ENCODE peak calls at places on chromosomes 11 and 22, in four cellular contexts. One of them, this sample, is unnamed.
A peak's percentile ranks its signal among the peaks of the same experiment; 100 is the strongest.

GRCh38 chr11:41498726-41499125 is 39.3 kb upstream of the LRRC4C start:
- DNase-seq in Peyer's patch: no peak
- DNase-seq in CD4-positive, CD25-positive, alpha-beta regulatory T cell: no peak
- DNase-seq in spleen: no peak
- DNase-seq in this sample: no peak

GRCh38 chr22:26894766-26895485 is 237.5 kb downstream of the MIAT start:
- DNase-seq in Peyer's patch: no peak
- DNase-seq in spleen: no peak
- DNase-seq in CD4-positive, CD25-positive, alpha-beta regulatory T cell: no peak
- DNase-seq in this sample: no peak

GRCh38 chr11:110153474-110153873 is 60.3 kb downstream of the ZC3H12C start:
- DNase-seq in Peyer's patch: no peak
- DNase-seq in CD4-positive, CD25-positive, alpha-beta regulatory T cell: no peak
- DNase-seq in spleen: no peak
- DNase-seq in this sample: no peak

GRCh38 chr11:75283391-75283931 is 42.9 kb downstream of the TPBGL start:
- DNase-seq in Peyer's patch: no peak
- DNase-seq in spleen: no peak
- DNase-seq in CD4-positive, CD25-positive, alpha-beta regulatory T cell: no peak
- DNase-seq in this sample: no peak

GRCh38 chr11:35998651-35999050 is 54.8 kb downstream of the LDLRAD3 start:
- DNase-seq in CD4-positive, CD25-positive, alpha-beta regulatory T cell: no peak
- DNase-seq in spleen: no peak
- DNase-seq in Peyer's patch: no peak
- DNase-seq in this sample: no peak

GRCh38 chr22:46815896-46816721 is 53.7 kb downstream of the TBC1D22A start:
- DNase-seq in CD4-positive, CD25-positive, alpha-beta regulatory T cell: no peak
- DNase-seq in spleen: peak; percentile 45
- DNase-seq in Peyer's patch: peak; percentile 51
- DNase-seq in this sample: no peak

GRCh38 chr11:132866783-132867545 is 665.3 kb downstream of the OPCML start:
- DNase-seq in Peyer's patch: no peak
- DNase-seq in spleen: no peak
- DNase-seq in CD4-positive, CD25-positive, alpha-beta regulatory T cell: no peak
- DNase-seq in this sample: no peak

GRCh38 chr11:11975201-11976092 is 33.0 kb downstream of the DKK3 start:
- DNase-seq in Peyer's patch: peak; percentile 38
- DNase-seq in spleen: no peak
- DNase-seq in CD4-positive, CD25-positive, alpha-beta regulatory T cell: no peak
- DNase-seq in this sample: peak; percentile 16

GRCh38 chr11:37699644-37700043 is 1101.6 kb upstream of the RAG2 start:
- DNase-seq in CD4-positive, CD25-positive, alpha-beta regulatory T cell: no peak
- DNase-seq in Peyer's patch: no peak
- DNase-seq in spleen: no peak
- DNase-seq in this sample: no peak

GRCh38 chr11:28547395-28547794 is 439.2 kb downstream of the METTL15 start:
- DNase-seq in Peyer's patch: no peak
- DNase-seq in CD4-positive, CD25-positive, alpha-beta regulatory T cell: no peak
- DNase-seq in spleen: no peak
- DNase-seq in this sample: no peak

GRCh38 chr11:70067591-70068341 is 10.4 kb upstream of the ANO1 start:
- DNase-seq in Peyer's patch: peak; percentile 39
- DNase-seq in CD4-positive, CD25-positive, alpha-beta regulatory T cell: no peak
- DNase-seq in spleen: peak; percentile 75
- DNase-seq in this sample: no peak

GRCh38 chr11:689630-690029 is 5.4 kb downstream of the DEAF1 start:
- DNase-seq in CD4-positive, CD25-positive, alpha-beta regulatory T cell: no peak
- DNase-seq in spleen: no peak
- DNase-seq in Peyer's patch: no peak
- DNase-seq in this sample: no peak

GRCh38 chr11:5600374-5600851 is 4.0 kb downstream of the TRIM6 start:
- DNase-seq in spleen: peak; percentile 85
- DNase-seq in CD4-positive, CD25-positive, alpha-beta regulatory T cell: peak; percentile 57
- DNase-seq in Peyer's patch: peak; percentile 56
- DNase-seq in this sample: peak; percentile 55

GRCh38 chr11:61532136-61533038 is 23.8 kb downstream of the LRRC10B start:
- DNase-seq in Peyer's patch: no peak
- DNase-seq in spleen: no peak
- DNase-seq in CD4-positive, CD25-positive, alpha-beta regulatory T cell: peak; percentile 28
- DNase-seq in this sample: peak; percentile 12

GRCh38 chr22:19086944-19087343 is 35.3 kb downstream of the DGCR2 start:
- DNase-seq in Peyer's patch: no peak
- DNase-seq in CD4-positive, CD25-positive, alpha-beta regulatory T cell: no peak
- DNase-seq in spleen: no peak
- DNase-seq in this sample: no peak

GRCh38 chr11:216081-216974 is 8.8 kb downstream of the RIC8A start:
- DNase-seq in Peyer's patch: no peak
- DNase-seq in spleen: no peak
- DNase-seq in CD4-positive, CD25-positive, alpha-beta regulatory T cell: no peak
- DNase-seq in this sample: no peak

GRCh38 chr11:66338276-66339162 is 2.3 kb upstream of the RIN1 start:
- DNase-seq in Peyer's patch: no peak
- DNase-seq in spleen: peak; percentile 62
- DNase-seq in CD4-positive, CD25-positive, alpha-beta regulatory T cell: no peak
- DNase-seq in this sample: no peak

GRCh38 chr11:126263489-126263888 is 5.2 kb downstream of the SRPRA start:
- DNase-seq in Peyer's patch: no peak
- DNase-seq in CD4-positive, CD25-positive, alpha-beta regulatory T cell: no peak
- DNase-seq in spleen: no peak
- DNase-seq in this sample: no peak

GRCh38 chr11:6604081-6604626 is 580 bp downstream of the ILK start:
- DNase-seq in Peyer's patch: peak; percentile 62
- DNase-seq in spleen: peak; percentile 89
- DNase-seq in CD4-positive, CD25-positive, alpha-beta regulatory T cell: peak; percentile 68
- DNase-seq in this sample: peak; percentile 65

GRCh38 chr11:7227724-7228123 is 24.0 kb upstream of the SYT9 start:
- DNase-seq in Peyer's patch: no peak
- DNase-seq in spleen: no peak
- DNase-seq in CD4-positive, CD25-positive, alpha-beta regulatory T cell: no peak
- DNase-seq in this sample: no peak

DNA sequence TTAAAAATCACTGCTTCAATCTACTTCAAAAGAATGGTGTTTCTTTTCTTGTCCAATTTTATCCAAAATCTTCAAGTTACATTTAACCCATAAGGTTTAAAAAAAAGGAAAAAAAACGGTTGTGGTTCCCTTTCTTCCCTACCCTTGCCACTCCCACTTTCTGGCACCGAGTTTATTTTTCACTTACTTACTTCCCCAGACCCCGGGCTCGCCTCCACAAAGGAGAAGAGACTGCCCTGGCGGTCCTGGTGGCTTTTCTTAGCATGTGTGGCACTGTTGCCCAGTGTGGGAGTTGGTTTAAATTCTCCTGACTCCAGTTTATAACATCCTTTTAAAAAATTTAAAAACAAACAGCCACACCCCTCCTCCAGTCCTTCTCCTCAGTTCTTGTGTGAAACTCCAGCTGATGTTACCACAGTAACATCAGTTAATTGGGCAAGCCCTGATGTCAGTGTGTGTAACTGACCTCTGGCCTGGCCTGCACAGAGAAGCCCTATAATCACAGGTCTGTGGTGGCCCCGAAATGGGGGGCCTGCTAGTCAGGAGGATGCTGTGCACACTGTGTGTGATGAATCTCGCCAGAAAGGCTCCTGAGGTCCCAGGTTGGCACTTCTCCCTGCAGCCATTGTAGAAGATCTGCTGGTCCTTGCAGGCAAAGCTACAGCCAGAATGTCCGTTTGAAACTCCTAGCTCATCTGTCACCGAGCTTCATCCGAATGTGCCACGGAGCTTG is 7.8 kb downstream of the YDJC start:
- DNase-seq in CD4-positive, CD25-positive, alpha-beta regulatory T cell: no peak
- DNase-seq in spleen: no peak
- DNase-seq in Peyer's patch: no peak
- DNase-seq in this sample: no peak
- H3K4me1 ChIP-seq in CD4-positive, CD25-positive, alpha-beta regulatory T cell: peaks cover 5% of the 10 kb centered on the region
- H3K4me1 ChIP-seq in spleen: peaks cover 70% of the 10 kb centered on the region
- H3K4me1 ChIP-seq in Peyer's patch: no peaks in the 10 kb centered on the region
- H3K4me1 ChIP-seq in this sample: peaks cover 9% of the 10 kb centered on the region

DNA sequence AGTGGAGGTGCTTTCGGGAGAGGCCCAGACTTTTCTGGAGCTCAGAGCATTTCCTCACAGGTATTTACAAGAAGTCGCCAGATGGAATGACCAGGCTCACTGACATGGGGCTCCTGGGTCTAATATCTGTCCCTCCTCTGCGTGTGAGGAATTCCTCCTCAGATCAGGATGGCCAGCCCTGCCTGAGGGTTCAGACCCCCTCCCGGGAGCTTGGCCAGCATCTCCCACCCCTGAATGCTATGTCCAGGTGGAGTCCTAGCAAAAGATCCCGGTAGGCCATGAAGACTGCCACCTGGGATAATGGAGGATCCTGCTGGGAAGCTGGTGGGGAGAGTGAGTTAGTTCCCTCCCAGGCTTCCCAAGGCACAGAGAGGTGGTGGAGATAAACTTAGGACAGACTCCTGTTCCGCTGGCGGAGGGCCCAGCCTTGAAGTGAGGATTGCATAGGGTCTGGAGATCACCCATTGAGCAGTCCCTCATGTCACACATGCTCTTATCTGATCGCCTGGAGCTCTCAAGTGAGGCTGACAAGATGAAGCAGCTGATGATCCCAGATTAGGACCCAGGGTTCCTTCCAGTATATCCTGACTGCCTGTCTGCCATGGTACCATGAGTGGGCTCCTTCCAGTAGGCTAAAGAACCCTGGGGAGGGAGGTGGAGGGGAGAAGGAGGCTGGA is 5.7 kb downstream of the OAF start:
- DNase-seq in Peyer's patch: no peak
- DNase-seq in spleen: no peak
- DNase-seq in CD4-positive, CD25-positive, alpha-beta regulatory T cell: no peak
- DNase-seq in this sample: no peak
- H3K27me3 ChIP-seq in Peyer's patch: no peaks in the 10 kb centered on the region
- H3K27me3 ChIP-seq in spleen: no peaks in the 10 kb centered on the region
- H3K27me3 ChIP-seq in CD4-positive, CD25-positive, alpha-beta regulatory T cell: peaks cover 2% of the 10 kb centered on the region
- H3K27me3 ChIP-seq in this sample: no peaks in the 10 kb centered on the region

GRCh38 chr22:29553391-29554224 is at the start of gene THOC5:
- DNase-seq in CD4-positive, CD25-positive, alpha-beta regulatory T cell: peak; percentile 88
- DNase-seq in Peyer's patch: peak; percentile 93
- DNase-seq in spleen: peak; percentile 98
- DNase-seq in this sample: peak; percentile 74

GRCh38 chr22:29563652-29564460 is 10.3 kb upstream of the THOC5 start:
- DNase-seq in Peyer's patch: no peak
- DNase-seq in spleen: no peak
- DNase-seq in CD4-positive, CD25-positive, alpha-beta regulatory T cell: no peak
- DNase-seq in this sample: no peak

GRCh38 chr22:29555065-29555644 is 1.6 kb upstream of the THOC5 start:
- DNase-seq in Peyer's patch: no peak
- DNase-seq in CD4-positive, CD25-positive, alpha-beta regulatory T cell: no peak
- DNase-seq in spleen: no peak
- DNase-seq in this sample: no peak

GRCh38 chr22:29559853-29560252 is 6.3 kb upstream of the THOC5 start:
- DNase-seq in spleen: no peak
- DNase-seq in CD4-positive, CD25-positive, alpha-beta regulatory T cell: no peak
- DNase-seq in Peyer's patch: no peak
- DNase-seq in this sample: no peak

GRCh38 chr22:29559030-29559429 is 5.5 kb upstream of the THOC5 start:
- DNase-seq in spleen: no peak
- DNase-seq in CD4-positive, CD25-positive, alpha-beta regulatory T cell: no peak
- DNase-seq in Peyer's patch: no peak
- DNase-seq in this sample: no peak
- H3K27ac ChIP-seq in spleen: no peak overlapping the region
- H3K27ac ChIP-seq in CD4-positive, CD25-positive, alpha-beta regulatory T cell: no peak overlapping the region
- H3K27ac ChIP-seq in Peyer's patch: no peak overlapping the region
- H3K27ac ChIP-seq in this sample: no peak overlapping the region

DNA sequence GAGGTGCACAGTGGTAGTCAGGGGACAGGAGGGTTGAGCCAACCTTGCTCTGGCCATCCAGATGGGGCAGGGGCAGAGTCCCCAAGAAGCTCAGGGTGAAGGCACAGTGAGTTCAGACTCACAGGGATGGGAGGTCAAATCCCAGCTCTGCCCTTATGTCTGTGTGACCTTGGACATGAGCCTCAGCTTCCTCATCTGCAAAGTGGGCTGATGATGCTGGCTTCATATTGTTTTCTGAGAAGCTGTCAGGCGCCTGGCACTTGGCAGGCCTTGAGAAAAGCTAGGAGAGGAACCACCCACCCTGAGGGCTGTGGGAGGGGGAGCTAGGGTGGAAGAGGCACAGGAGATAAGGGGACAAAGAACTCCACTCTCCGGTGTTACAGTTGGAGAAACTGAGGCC is 23.6 kb downstream of the CYTH4 start:
- DNase-seq in CD4-positive, CD25-positive, alpha-beta regulatory T cell: no peak
- DNase-seq in Peyer's patch: no peak
- DNase-seq in spleen: no peak
- DNase-seq in this sample: no peak
- H3K4me1 ChIP-seq in CD4-positive, CD25-positive, alpha-beta regulatory T cell: peaks cover 89% of the 10 kb centered on the region
- H3K4me1 ChIP-seq in Peyer's patch: no peaks in the 10 kb centered on the region
- H3K4me1 ChIP-seq in spleen: peaks cover 92% of the 10 kb centered on the region
- H3K4me1 ChIP-seq in this sample: peaks cover 83% of the 10 kb centered on the region

DNA sequence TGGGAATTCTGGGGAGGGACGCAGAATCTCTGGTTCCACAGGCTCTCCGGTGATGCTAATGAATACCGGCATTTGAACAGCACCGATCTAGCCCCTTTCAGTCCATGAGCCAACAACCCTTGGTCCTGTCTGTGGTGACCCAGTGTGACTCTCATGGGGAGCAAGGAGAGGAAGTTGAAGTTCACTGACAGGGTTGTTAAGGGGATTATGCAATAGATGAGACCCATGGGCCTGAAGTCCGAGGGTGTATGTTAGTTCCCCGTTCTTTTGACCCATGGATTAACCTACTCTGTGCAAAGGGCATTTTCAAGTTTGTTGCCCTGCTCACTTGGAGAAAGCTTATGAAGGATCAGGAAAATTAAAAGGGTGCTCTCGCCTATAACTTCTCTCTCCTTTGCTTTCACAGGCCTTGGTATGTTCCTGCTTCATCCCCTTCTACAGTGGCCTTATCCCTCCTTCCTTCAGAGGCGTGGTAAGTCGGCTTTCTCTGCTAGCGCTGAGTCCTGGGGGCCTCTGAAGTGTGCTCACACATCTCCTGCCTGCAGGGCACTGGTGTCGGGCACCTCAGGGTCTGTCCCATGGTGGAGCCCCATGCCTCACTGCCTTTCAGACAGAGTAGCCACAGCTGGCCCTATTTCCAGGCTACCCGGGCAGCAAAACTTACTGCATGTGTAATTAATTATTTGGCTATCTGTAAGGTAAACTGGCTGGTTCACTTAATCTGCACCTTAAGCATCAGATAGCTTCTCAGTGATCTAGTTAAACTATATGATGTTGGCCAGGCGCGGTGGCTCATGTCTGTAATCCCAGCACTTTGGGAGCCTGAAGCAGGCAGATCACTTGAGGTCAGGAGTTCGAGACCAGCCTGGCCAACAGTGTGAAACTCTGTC is 5.1 kb downstream of the PNPLA3 start:
- DNase-seq in spleen: no peak
- DNase-seq in CD4-positive, CD25-positive, alpha-beta regulatory T cell: no peak
- DNase-seq in Peyer's patch: no peak
- DNase-seq in this sample: no peak
- H3K27me3 ChIP-seq in spleen: peaks cover 22% of the 10 kb centered on the region
- H3K27me3 ChIP-seq in CD4-positive, CD25-positive, alpha-beta regulatory T cell: no peaks in the 10 kb centered on the region
- H3K27me3 ChIP-seq in Peyer's patch: no peaks in the 10 kb centered on the region
- H3K27me3 ChIP-seq in this sample: no peaks in the 10 kb centered on the region